ENCODE peak calls at places on chromosomes 3 and 15, in nine cellular contexts. X is heart right ventricle, P is astrocyte of the cerebellum, Y is adrenal gland, D is heart left ventricle, O is lower lobe of right lung, T is fibroblast of pulmonary artery, M is mammary epithelial cell, W is PC-9. V is an unnamed sample.
A peak's percentile ranks its signal among the peaks of the same experiment; 100 is the strongest.

GRCh38 chr15:98715890-98716443 is 67.6 kb downstream of the IGF1R start:
- DNase-seq in X (no peak), P (no peak), Y (no peak), D (no peak), O (no peak), T (no peak), M (no peak), W (no peak), V (no peak)

GRCh38 chr15:90101130-90101968 is 919 bp downstream of the IDH2 start:
- DNase-seq in X (peak; percentile 74), P (no peak), Y (peak; percentile 39), D (peak; percentile 76), O (peak; percentile 74), T (no peak), M (no peak), W (no peak), V (peak; percentile 36)

GRCh38 chr15:95760508-95760907 is 570.0 kb upstream of the NR2F2 start:
- DNase-seq in X (no peak), P (no peak), Y (peak; percentile 44), D (peak; percentile 24), O (no peak), T (peak; percentile 9), M (no peak), W (no peak), V (peak; percentile 69)

GRCh38 chr3:49775538-49775937 is 10.8 kb downstream of the IP6K1 start:
- DNase-seq in X (no peak), P (no peak), Y (peak; percentile 41), D (no peak), O (no peak), T (no peak), M (no peak), W (no peak), V (no peak)

GRCh38 chr3:44237161-44237560 is 4.5 kb upstream of the TOPAZ1 start:
- DNase-seq in X (no peak), P (no peak), Y (no peak), D (no peak), O (no peak), T (no peak), M (no peak), W (no peak), V (no peak)

GRCh38 chr3:72473156-72473555 is 375.1 kb downstream of the SHQ1 start:
- DNase-seq in X (no peak), P (no peak), Y (no peak), D (no peak), O (no peak), T (no peak), M (no peak), W (no peak), V (no peak)

GRCh38 chr3:194504861-194505260 is 18.1 kb upstream of the ATP13A3 start:
- DNase-seq in X (no peak), P (no peak), Y (no peak), D (no peak), O (no peak), T (no peak), M (no peak), W (no peak), V (no peak)

GRCh38 chr15:62824111-62824737 is 218.3 kb upstream of the TPM1 start:
- DNase-seq in X (no peak), P (peak; percentile 56), Y (no peak), D (no peak), O (no peak), T (peak; percentile 68), M (peak; percentile 63), W (peak; percentile 55), V (peak; percentile 69)

GRCh38 chr3:106206165-106206564 is 337.4 kb upstream of the CBLB start:
- DNase-seq in X (peak; percentile 15), P (no peak), Y (peak; percentile 2), D (no peak), O (no peak), T (no peak), M (no peak), W (no peak), V (peak; percentile 19)

GRCh38 chr3:196537319-196537984 is 22.3 kb upstream of the SMCO1 start:
- DNase-seq in X (no peak), P (no peak), Y (peak; percentile 51), D (no peak), O (no peak), T (no peak), M (peak; percentile 37), W (peak; percentile 70), V (no peak)

GRCh38 chr3:161215186-161215585 is 5.9 kb upstream of the NMD3 start:
- DNase-seq in X (no peak), P (no peak), Y (no peak), D (no peak), O (no peak), T (no peak), M (no peak), W (no peak), V (no peak)

GRCh38 chr3:33044676-33045075 is 52.3 kb downstream of the GLB1 start:
- DNase-seq in X (no peak), P (no peak), Y (no peak), D (no peak), O (no peak), T (no peak), M (no peak), W (no peak), V (no peak)

GRCh38 chr3:11736136-11736833 is 92.6 kb upstream of the VGLL4 start:
- DNase-seq in X (no peak), P (no peak), Y (no peak), D (no peak), O (no peak), T (no peak), M (no peak), W (no peak), V (no peak)

GRCh38 chr3:177776656-177777055 is 579.4 kb upstream of the TBL1XR1 start:
- DNase-seq in X (no peak), P (peak; percentile 98), Y (peak; percentile 42), D (no peak), O (no peak), T (peak; percentile 85), M (peak; percentile 98), W (peak; percentile 93), V (peak; percentile 36)

GRCh38 chr3:29644261-29644660 is 363.4 kb downstream of the RBMS3 start:
- DNase-seq in X (no peak), P (no peak), Y (no peak), D (no peak), O (no peak), T (no peak), M (peak; percentile 52), W (no peak), V (no peak)

GRCh38 chr15:27863000-27863399 is 236.1 kb downstream of the OCA2 start:
- DNase-seq in X (no peak), P (no peak), Y (no peak), D (no peak), O (no peak), T (no peak), M (no peak), W (no peak), V (no peak)

GRCh38 chr3:7847021-7847420 is 654.6 kb upstream of the LMCD1 start:
- DNase-seq in X (no peak), P (no peak), Y (no peak), D (no peak), O (no peak), T (no peak), M (no peak), W (no peak), V (no peak)

GRCh38 chr15:63938486-63939061 is 104.8 kb upstream of the HERC1 start:
- DNase-seq in X (no peak), P (no peak), Y (no peak), D (no peak), O (no peak), T (peak; percentile 24), M (no peak), W (no peak), V (no peak)

GRCh38 chr3:9500108-9501050 is 53.2 kb downstream of the LHFPL4 start:
- DNase-seq in X (peak; percentile 24), P (peak; percentile 6), Y (peak; percentile 60), D (peak; percentile 55), O (peak; percentile 67), T (peak; percentile 69), M (peak; percentile 17), W (no peak), V (peak; percentile 66)

DNA sequence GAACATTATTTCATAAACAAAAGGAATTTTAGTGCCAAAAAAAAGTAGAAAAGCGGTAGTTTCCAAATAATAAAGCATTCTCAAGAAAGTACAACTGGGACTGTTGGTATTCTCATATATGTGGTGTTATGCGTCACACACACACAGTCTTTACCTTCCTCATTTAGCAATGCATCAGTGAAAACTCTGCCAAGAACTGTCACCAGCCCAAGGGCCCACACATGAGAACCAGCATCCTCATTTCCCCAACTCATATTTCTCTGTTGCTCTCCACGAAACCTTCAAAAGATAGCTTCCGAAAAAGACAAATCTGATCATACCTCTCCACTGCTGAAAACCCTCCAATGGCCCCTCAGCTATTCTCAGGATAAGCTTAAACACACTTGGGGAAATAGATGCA is 150.7 kb downstream of the CADPS start:
- DNase-seq in X (no peak), P (no peak), Y (no peak), D (no peak), O (no peak), T (no peak), M (no peak), W (no peak), V (no peak)
- H3K4me3 ChIP-seq in X (no peak overlapping the region), P (no peak overlapping the region), Y (no peak overlapping the region), D (no peak overlapping the region), O (no peak overlapping the region), T (no peak overlapping the region), M (no peak overlapping the region), W (no peak overlapping the region), V (no peak overlapping the region)

GRCh38 chr3:66836363-66837152 is 161.5 kb upstream of the KBTBD8 start:
- DNase-seq in X (no peak), P (no peak), Y (no peak), D (no peak), O (no peak), T (peak; percentile 11), M (no peak), W (no peak), V (peak; percentile 4)
- TF ChIP-seq CTCF in X (peak; percentile 30), P (peak; percentile 3), Y (peak; percentile 21), D (no peak), O (no peak), T (no peak), M (no peak), W (peak; percentile 49), V (no peak)

GRCh38 chr3:170171563-170171962 is 10.0 kb downstream of the PHC3 start:
- DNase-seq in X (no peak), P (no peak), Y (no peak), D (no peak), O (no peak), T (no peak), M (no peak), W (no peak), V (peak; percentile 29)
- H3K4me3 ChIP-seq in X (no peak overlapping the region), P (no peak overlapping the region), Y (no peak overlapping the region), D (no peak overlapping the region), O (no peak overlapping the region), T (no peak overlapping the region), M (no peak overlapping the region), W (no peak overlapping the region), V (no peak overlapping the region)

DNA sequence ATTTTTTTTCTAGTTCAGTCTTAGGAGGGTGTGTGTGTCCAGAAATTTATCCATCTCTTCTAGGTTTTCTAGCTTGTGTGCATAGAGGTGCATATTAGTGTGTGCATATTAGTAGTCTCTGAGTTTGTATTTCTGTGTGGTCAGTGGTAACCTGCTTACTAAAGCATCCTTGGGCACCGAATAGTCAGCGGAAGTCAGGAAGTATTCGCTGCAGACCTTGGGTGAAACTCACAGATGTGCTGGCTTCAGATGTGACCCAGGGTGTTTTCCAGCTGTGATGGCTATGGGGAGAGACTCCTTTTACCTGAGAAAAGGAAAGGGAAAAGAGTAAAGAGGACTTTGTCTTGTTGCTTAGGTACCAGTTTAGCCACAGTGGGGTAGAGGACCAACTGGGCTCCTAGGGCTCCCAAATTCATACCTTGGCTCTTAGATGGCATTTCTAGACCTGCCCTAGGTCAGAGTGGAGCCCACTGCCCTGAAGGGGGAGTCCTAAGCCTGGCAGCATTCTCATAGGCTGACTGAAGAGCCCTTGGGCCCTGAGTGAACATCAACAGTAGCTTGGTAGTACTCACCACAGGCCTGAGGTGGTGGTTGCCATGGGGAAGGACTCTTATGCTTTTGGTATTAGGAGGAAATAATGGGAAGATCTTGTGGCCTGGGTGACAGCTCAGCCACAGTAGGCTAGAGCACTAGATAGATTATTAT is 286.1 kb upstream of the ZPLD1 start:
- DNase-seq in X (no peak), P (no peak), Y (no peak), D (no peak), O (no peak), T (no peak), M (no peak), W (no peak), V (no peak)
- TF ChIP-seq CTCF in X (no peak), P (no peak), Y (no peak), D (no peak), O (no peak), T (no peak), M (no peak), W (no peak), V (no peak)

V was measured in fibroblast of villous mesenchyme.